ENCODE peak calls at places on chromosome 22, in nine cellular contexts. M is testis, Y is upper lobe of left lung, C is NB4, Z is vagina, L is K562, U is uterus, D is H54, T is transverse colon. A is an unnamed sample.

GRCh38 chr22:44822479-44822878 is 70.1 kb downstream of the ARHGAP8 start:
- DNase-seq in L (no peak), M (peak; percentile 62), D (no peak), C (no peak), T (no peak), Y (no peak), U (no peak), Z (no peak), A (no peak)

GRCh38 chr22:39306456-39307361 is 12.7 kb downstream of the RPL3 start:
- DNase-seq in D (no peak), M (no peak), C (peak; percentile 61), L (peak; percentile 60), T (peak; percentile 45), Y (no peak), Z (no peak), U (no peak), A (peak; percentile 52)

GRCh38 chr22:47609653-47610052 is 847.2 kb downstream of the TBC1D22A start:
- DNase-seq in Y (no peak), T (no peak), M (no peak), D (no peak), Z (no peak), C (no peak), U (no peak), L (no peak), A (no peak)

GRCh38 chr22:19824197-19825015 is 30.3 kb downstream of the GNB1L start:
- DNase-seq in U (no peak), M (peak; percentile 10), D (no peak), L (no peak), Y (peak; percentile 86), T (no peak), Z (no peak), C (peak; percentile 85), A (no peak)

GRCh38 chr22:49999063-49999900 is 13.3 kb downstream of the IL17REL start:
- DNase-seq in T (peak; percentile 37), M (peak; percentile 49), L (peak; percentile 91), U (no peak), Z (peak; percentile 69), Y (peak; percentile 84), C (no peak), D (no peak), A (peak; percentile 67)

GRCh38 chr22:28009272-28009827 is 90.3 kb upstream of the PITPNB start:
- DNase-seq in T (peak; percentile 76), M (peak; percentile 83), U (peak; percentile 80), D (peak; percentile 65), C (peak; percentile 77), Z (no peak), Y (no peak), L (peak; percentile 82), A (peak; percentile 85)

GRCh38 chr22:27844656-27845602 is 43.4 kb upstream of the MN1 start:
- DNase-seq in L (no peak), D (no peak), U (peak; percentile 70), M (no peak), Z (peak; percentile 76), C (no peak), Y (peak; percentile 15), T (no peak), A (no peak)

GRCh38 chr22:47423861-47424820 is 661.7 kb downstream of the TBC1D22A start:
- DNase-seq in M (peak; percentile 29), Z (peak; percentile 54), T (no peak), U (no peak), L (no peak), D (no peak), C (no peak), Y (no peak), A (no peak)

GRCh38 chr22:24146791-24147353 is 34.4 kb upstream of the SUSD2 start:
- DNase-seq in Y (no peak), C (peak; percentile 40), L (no peak), D (peak; percentile 31), M (peak; percentile 56), Z (no peak), T (peak; percentile 42), U (peak; percentile 64), A (no peak)

GRCh38 chr22:50583294-50583865 is 731 bp upstream of the CHKB start:
- DNase-seq in C (no peak), U (no peak), L (no peak), T (no peak), Y (no peak), M (no peak), D (no peak), Z (no peak), A (no peak)

GRCh38 chr22:19368876-19369275 is 62.7 kb downstream of the HIRA start:
- DNase-seq in Y (no peak), C (no peak), U (no peak), D (no peak), T (no peak), L (no peak), Z (no peak), M (no peak), A (no peak)

GRCh38 chr22:45124176-45124857 is 39.4 kb upstream of the NUP50 start:
- DNase-seq in Y (no peak), M (no peak), L (no peak), U (no peak), T (no peak), Z (peak; percentile 32), D (no peak), C (no peak), A (no peak)

GRCh38 chr22:43998865-43999264 is 25.2 kb upstream of the PARVB start:
- DNase-seq in C (no peak), T (no peak), Z (no peak), U (no peak), D (no peak), Y (no peak), M (no peak), L (no peak), A (no peak)

GRCh38 chr22:20008221-20008995 is 8.2 kb downstream of the ARVCF start:
- DNase-seq in D (peak; percentile 92), C (no peak), L (no peak), U (no peak), T (no peak), Z (no peak), Y (no peak), M (no peak), A (peak; percentile 33)

GRCh38 chr22:33986167-33986771 is 66.0 kb upstream of the LARGE1 start:
- DNase-seq in L (no peak), C (no peak), U (no peak), Z (no peak), M (no peak), Y (no peak), D (no peak), T (no peak), A (no peak)

GRCh38 chr22:39534092-39534506 is 1.6 kb upstream of the RPS19BP1 start:
- DNase-seq in M (no peak), L (no peak), T (no peak), C (no peak), D (no peak), Z (no peak), Y (no peak), U (peak; percentile 31), A (no peak)

GRCh38 chr22:18116634-18117033 is 6.0 kb downstream of the TUBA8 start:
- DNase-seq in D (no peak), U (no peak), Z (no peak), C (no peak), L (no peak), Y (no peak), T (no peak), M (no peak), A (no peak)
- TF ChIP-seq POLR2A in D (no peak), U (no peak), Z (no peak), C (no peak), L (no peak), Y (no peak), T (no peak), M (no peak), A (no peak)

GRCh38 chr22:38203090-38203810 is 1.5 kb downstream of the MAFF start:
- DNase-seq in Y (no peak), U (no peak), T (peak; percentile 85), Z (no peak), C (no peak), M (peak; percentile 43), D (no peak), L (no peak), A (peak; percentile 76)

GRCh38 chr22:38199826-38200559 is 1.8 kb upstream of the MAFF start:
- DNase-seq in C (no peak), M (no peak), Z (no peak), D (no peak), U (no peak), T (no peak), L (no peak), Y (no peak), A (no peak)

GRCh38 chr22:38201371-38201717 is 450 bp upstream of the MAFF start:
- DNase-seq in Y (no peak), T (no peak), L (no peak), D (no peak), U (no peak), M (no peak), Z (no peak), C (no peak), A (no peak)

GRCh38 chr22:38202437-38203089 is 769 bp downstream of the MAFF start:
- DNase-seq in Y (peak; percentile 98), L (peak; percentile 70), Z (no peak), C (peak; percentile 76), T (peak; percentile 88), U (peak; percentile 89), M (peak; percentile 93), D (no peak), A (peak; percentile 87)

GRCh38 chr22:38201718-38202436 is at the start of gene MAFF:
- DNase-seq in U (peak; percentile 98), M (peak; percentile 97), Z (peak; percentile 98), L (peak; percentile 93), Y (peak; percentile 98), D (peak; percentile 71), T (peak; percentile 98), C (peak; percentile 93), A (peak; percentile 96)
- TF ChIP-seq POLR2A in U (peak; percentile 98), M (peak; percentile 49), Z (peak; percentile 96), L (peak; percentile 79), Y (peak; percentile 98), D (peak; percentile 24), T (peak; percentile 98), C (peak; percentile 37), A (peak; percentile 79)

DNA sequence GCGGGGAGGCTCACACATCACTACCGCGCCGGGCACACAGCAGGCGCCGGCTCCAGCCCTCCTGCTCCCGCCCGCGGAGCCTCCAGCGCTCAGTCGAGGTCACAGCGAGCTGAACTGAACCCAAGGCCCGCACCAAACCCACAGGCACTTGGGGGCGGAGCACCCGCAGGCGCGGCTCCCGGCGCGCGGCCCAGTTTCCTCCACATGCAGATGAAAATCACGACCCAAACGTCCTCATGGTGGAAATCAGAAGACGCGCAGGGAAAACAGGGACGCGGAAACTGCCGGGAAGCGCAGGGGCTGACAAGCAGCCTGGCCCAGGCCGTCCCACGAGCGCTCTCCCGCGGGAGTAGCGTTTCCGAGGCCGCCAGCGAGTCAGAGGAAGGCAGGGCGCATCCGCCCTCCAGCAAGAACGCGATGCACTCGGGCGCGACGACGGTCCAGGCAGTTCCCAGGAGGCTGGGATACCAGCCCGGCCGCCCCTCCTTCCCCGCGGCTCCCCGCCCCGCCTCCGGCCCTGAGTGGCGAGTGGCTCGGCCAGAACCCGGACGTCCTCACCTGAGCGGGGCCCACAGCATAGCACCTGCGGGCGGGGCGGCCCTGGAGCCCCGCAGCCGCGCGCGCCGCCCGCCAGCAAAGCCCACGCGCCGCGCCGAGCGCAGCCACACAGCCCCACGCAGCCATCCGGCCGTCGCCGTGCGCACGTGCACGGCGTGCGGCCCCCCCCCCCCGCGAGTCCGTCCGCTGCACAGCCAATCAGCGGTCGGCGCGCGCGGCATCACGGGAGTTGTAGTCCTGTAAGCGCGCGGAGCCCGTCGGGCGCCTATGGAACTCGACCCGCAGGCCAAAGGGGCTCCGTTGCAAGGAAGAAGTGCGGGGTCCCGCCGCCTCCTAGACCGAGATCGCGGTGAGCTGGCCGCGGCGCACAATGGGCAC is at the start of gene HDHD5:
- DNase-seq in Y (peak; percentile 99), C (peak; percentile 91), D (peak; percentile 80), T (peak; percentile 94), L (peak; percentile 99), M (peak; percentile 94), Z (no peak), U (peak; percentile 84), A (peak; percentile 76)
- TF ChIP-seq POLR2A in Y (peak; percentile 35), C (no peak), D (peak; percentile 36), T (peak; percentile 62), L (peak; percentile 54), M (no peak), Z (peak; percentile 42), U (peak; percentile 50), A (no peak)

GRCh38 chr22:17782158-17782557 is 7.9 kb upstream of the BID start:
- DNase-seq in M (no peak), Y (peak; percentile 58), L (no peak), D (no peak), T (no peak), Z (no peak), C (no peak), U (no peak), A (no peak)
- TF ChIP-seq POLR2A in M (no peak), Y (no peak), L (no peak), D (no peak), T (no peak), Z (no peak), C (no peak), U (no peak), A (no peak)